ENCODE peak calls at places on chromosomes 11 and 22, in six cellular contexts. P is HCT116, O is cardiac fibroblast, W is mammary epithelial cell, J is stomach, Q is GM23338. V is an unnamed sample.

GRCh38 chr22:44691796-44692661 is 10.0 kb upstream of the PRR5 start:
- DNase-seq in P (no peak), O (no peak), W (no peak), J (no peak), Q (peak; percentile 55), V (no peak)

GRCh38 chr11:105399505-105399904 is 210.4 kb upstream of the GRIA4 start:
- DNase-seq in P (no peak), O (no peak), W (no peak), J (no peak), Q (no peak), V (peak; percentile 1)

GRCh38 chr11:78782725-78783124 is 208.1 kb upstream of the NARS2 start:
- DNase-seq in P (no peak), O (no peak), W (no peak), J (no peak), Q (no peak), V (peak; percentile 22)

GRCh38 chr11:86517557-86517956 is 142.9 kb downstream of the CCDC81 start:
- DNase-seq in P (no peak), O (no peak), W (no peak), J (no peak), Q (no peak), V (no peak)

GRCh38 chr11:123103326-123103980 is 41.5 kb upstream of the HSPA8 start:
- DNase-seq in P (peak; percentile 60), O (peak; percentile 86), W (peak; percentile 27), J (no peak), Q (peak; percentile 73), V (peak; percentile 81)

GRCh38 chr22:44037519-44038370 is 13.6 kb downstream of the PARVB start:
- DNase-seq in P (peak; percentile 69), O (peak; percentile 95), W (peak; percentile 92), J (no peak), Q (no peak), V (peak; percentile 91)

GRCh38 chr22:46622081-46622521 is 1.9 kb downstream of the GRAMD4 start:
- DNase-seq in P (no peak), O (no peak), W (no peak), J (no peak), Q (no peak), V (no peak)

GRCh38 chr11:35073691-35074382 is 65.1 kb upstream of the CD44 start:
- DNase-seq in P (no peak), O (peak; percentile 49), W (peak; percentile 50), J (no peak), Q (no peak), V (no peak)

GRCh38 chr11:124648610-124649009 is 24.9 kb downstream of the SIAE start:
- DNase-seq in P (no peak), O (no peak), W (no peak), J (no peak), Q (no peak), V (no peak)

GRCh38 chr11:36791957-36792356 is 193.9 kb upstream of the RAG2 start:
- DNase-seq in P (no peak), O (no peak), W (no peak), J (no peak), Q (no peak), V (no peak)

GRCh38 chr11:123624974-123625373 is 29.4 kb downstream of the SCN3B start:
- DNase-seq in P (no peak), O (peak; percentile 45), W (no peak), J (no peak), Q (no peak), V (peak; percentile 7)

GRCh38 chr11:72741849-72742521 is 10.2 kb downstream of the ARAP1 start:
- DNase-seq in P (no peak), O (no peak), W (no peak), J (no peak), Q (no peak), V (peak; percentile 65)

GRCh38 chr11:126712017-126712625 is 288.4 kb downstream of the KIRREL3 start:
- DNase-seq in P (no peak), O (no peak), W (no peak), J (no peak), Q (no peak), V (no peak)

GRCh38 chr11:101348786-101349185 is 219.2 kb upstream of the PGR start:
- DNase-seq in P (no peak), O (no peak), W (no peak), J (no peak), Q (no peak), V (no peak)

GRCh38 chr11:30346068-30346688 is 23.3 kb downstream of the ARL14EP start:
- DNase-seq in P (peak; percentile 15), O (peak; percentile 71), W (peak; percentile 25), J (no peak), Q (peak; percentile 83), V (peak; percentile 79)

GRCh38 chr22:25729595-25729994 is 12.4 kb upstream of the MYO18B start:
- DNase-seq in P (no peak), O (no peak), W (no peak), J (peak; percentile 23), Q (no peak), V (no peak)

GRCh38 chr11:68950268-68950667 is 30.5 kb downstream of the MRGPRD start:
- DNase-seq in P (peak; percentile 15), O (peak; percentile 30), W (no peak), J (no peak), Q (peak; percentile 85), V (peak; percentile 47)

GRCh38 chr22:49051491-49052022 is 776.1 kb downstream of the BRD1 start:
- DNase-seq in P (no peak), O (no peak), W (no peak), J (no peak), Q (no peak), V (no peak)

DNA sequence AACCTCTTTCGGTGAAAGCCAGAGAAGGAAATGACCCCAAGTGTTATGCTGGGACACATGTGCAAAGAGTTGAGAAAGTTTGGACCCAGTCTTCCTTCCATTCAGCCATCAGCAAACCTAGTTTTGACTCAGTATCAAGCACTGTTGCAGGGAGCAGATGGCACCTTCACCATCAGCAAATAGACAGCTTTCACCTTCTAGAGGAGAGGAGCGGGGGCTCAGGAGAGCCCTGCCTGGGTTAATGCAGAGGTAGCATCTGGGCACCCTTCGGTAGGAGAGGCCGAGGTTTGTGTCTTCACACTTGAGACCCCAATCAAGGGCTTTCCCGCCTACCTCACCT is 16.2 kb upstream of the MFRP start:
- DNase-seq in P (no peak), O (no peak), W (no peak), J (no peak), Q (no peak), V (no peak)
- H3K4me3 ChIP-seq in P (no peak overlapping the region), O (no peak overlapping the region), W (no peak overlapping the region), J (peak overlapping the region; percentile 59), Q (no peak overlapping the region), V (no peak overlapping the region)

DNA sequence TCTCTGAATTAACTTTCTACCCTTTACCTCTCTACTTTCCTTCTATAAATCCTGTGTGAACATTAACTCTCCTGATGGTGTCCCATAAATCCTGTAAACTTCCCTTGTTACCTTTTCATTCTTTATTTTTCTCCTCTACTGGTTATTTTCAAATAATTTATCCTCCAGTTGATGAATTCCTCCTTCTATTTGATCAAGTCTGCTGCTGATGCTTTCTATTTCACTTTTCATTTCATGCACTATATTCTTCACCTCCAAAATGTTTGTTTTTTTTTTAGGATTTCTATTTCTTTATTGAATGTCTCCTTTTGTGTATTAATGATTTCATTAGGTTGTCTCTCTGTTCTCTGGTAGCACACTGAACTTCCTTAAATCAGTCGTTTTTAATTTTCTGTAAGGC is 68.6 kb downstream of the KCNQ1OT1 start:
- DNase-seq in P (no peak), O (no peak), W (no peak), J (no peak), Q (no peak), V (no peak)
- TF ChIP-seq CTCF in P (no peak), O (no peak), W (no peak), J (no peak), Q (no peak), V (no peak)

DNA sequence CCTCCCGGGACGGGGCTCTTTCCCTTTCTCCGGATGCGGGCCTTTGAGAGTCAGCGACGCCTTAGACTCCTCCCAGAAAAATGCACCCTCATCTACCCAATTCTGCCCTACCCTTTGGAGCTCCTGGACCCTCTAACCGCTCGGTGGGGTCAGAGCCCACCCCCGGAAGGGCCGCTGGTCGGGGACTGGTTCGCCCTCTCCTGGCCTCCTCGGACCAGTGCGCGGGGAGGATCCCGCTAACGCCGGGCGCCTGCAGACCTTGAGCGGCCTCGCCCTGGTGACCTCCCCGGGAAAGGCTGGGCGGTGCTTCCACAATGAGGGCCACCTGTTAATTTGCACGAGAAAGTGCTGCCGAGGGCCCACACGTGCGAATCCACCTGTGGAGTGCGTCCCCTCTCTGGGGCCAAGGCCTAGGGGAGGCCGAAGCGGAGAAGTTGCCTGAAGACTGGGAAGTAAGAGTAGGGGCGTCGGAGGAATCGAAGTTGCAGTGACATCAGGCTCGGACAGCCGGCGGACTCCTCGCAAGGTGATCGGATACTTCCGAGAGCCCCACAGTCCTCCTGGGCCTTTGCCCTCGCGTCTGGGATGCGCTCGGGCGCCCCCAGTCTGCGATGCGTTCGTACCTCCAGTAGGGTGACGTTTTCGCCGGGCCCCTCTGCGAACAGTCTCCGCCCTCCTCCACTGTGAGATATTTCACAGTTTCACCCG is 61.5 kb downstream of the ENDOD1 start:
- DNase-seq in P (peak; percentile 92), O (peak; percentile 92), W (peak; percentile 90), J (peak; percentile 91), Q (peak; percentile 98), V (peak; percentile 94)
- H3K4me3 ChIP-seq in P (peak overlapping the region; percentile 63), O (peak overlapping the region; percentile 43), W (peak overlapping the region; percentile 46), J (peak overlapping the region; percentile 57), Q (peak overlapping the region; percentile 82), V (peak overlapping the region; percentile 68)

GRCh38 chr11:60589611-60590010 is 74.4 kb downstream of the MS4A13 start:
- DNase-seq in P (peak; percentile 8), O (no peak), W (no peak), J (no peak), Q (peak; percentile 32), V (peak; percentile 0)
- TF ChIP-seq CTCF in P (peak; percentile 64), O (no peak), W (peak; percentile 30), J (no peak), Q (peak; percentile 64), V (no peak)

DNA sequence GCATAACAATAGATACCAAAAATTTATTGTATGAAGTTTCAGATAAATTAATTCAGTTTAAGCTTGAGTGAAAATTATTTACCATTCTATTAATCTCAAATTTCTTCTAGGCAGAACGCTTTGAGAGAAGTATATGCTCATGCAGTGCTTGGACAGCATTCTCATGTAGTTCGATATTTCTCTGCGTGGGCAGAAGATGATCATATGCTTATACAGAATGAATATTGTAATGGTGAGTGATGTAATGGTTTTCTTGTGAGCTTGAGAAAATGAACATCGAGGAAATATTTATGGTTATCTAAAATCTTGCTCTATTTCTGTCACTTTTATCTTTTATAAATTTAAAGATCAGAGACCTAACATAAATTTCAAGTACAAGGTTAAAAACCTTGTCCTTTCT is 3.6 kb downstream of the WEE1 start:
- DNase-seq in P (no peak), O (peak; percentile 72), W (peak; percentile 66), J (no peak), Q (no peak), V (peak; percentile 70)
- H3K4me3 ChIP-seq in P (no peak overlapping the region), O (peak overlapping the region; percentile 20), W (peak overlapping the region; percentile 97), J (peak overlapping the region; percentile 80), Q (peak overlapping the region; percentile 74), V (peak overlapping the region; percentile 83)

GRCh38 chr22:19799322-19800190 is 39.0 kb downstream of the TBX1 start:
- DNase-seq in P (no peak), O (peak; percentile 80), W (no peak), J (no peak), Q (peak; percentile 40), V (peak; percentile 83)
- TF ChIP-seq CTCF in P (no peak), O (no peak), W (no peak), J (no peak), Q (no peak), V (peak; percentile 32)